ENCODE peak calls at places on chromosomes 16 and 17, in four cellular contexts. S, H, Z and M are unnamed samples.

GRCh38 chr17:82350182-82351030 is 8.6 kb upstream of the TEX19 start:
- DNase-seq in S (peak; percentile 56), Z (peak; percentile 58), H (no peak), M (no peak)

GRCh38 chr17:4968916-4969550 is 1.4 kb upstream of the SPAG7 start:
- DNase-seq in Z (no peak), H (no peak), S (no peak), M (no peak)

GRCh38 chr17:3982541-3983017 is 18.3 kb upstream of the ATP2A3 start:
- DNase-seq in S (no peak), Z (no peak), H (no peak), M (no peak)

GRCh38 chr17:17785407-17785806 is 51.4 kb downstream of the SREBF1 start:
- DNase-seq in S (no peak), Z (no peak), H (no peak), M (no peak)

GRCh38 chr17:78474631-78475146 is 96.2 kb downstream of the PGS1 start:
- DNase-seq in H (no peak), S (no peak), Z (peak; percentile 58), M (no peak)

GRCh38 chr17:2043785-2044184 is 2.0 kb downstream of the OVCA2 start:
- DNase-seq in H (no peak), Z (no peak), S (no peak), M (no peak)

GRCh38 chr16:48536600-48537200 is 73.3 kb downstream of the N4BP1 start:
- DNase-seq in S (no peak), Z (no peak), H (no peak), M (no peak)

GRCh38 chr17:54901230-54901847 is 687 bp downstream of the TOM1L1 start:
- DNase-seq in Z (peak; percentile 28), H (no peak), S (peak; percentile 48), M (no peak)

GRCh38 chr17:2227025-2227699 is 76.4 kb downstream of the SMG6 start:
- DNase-seq in S (no peak), Z (no peak), H (no peak), M (no peak)

GRCh38 chr16:85912271-85912974 is 13.5 kb downstream of the IRF8 start:
- DNase-seq in H (no peak), Z (peak; percentile 43), S (no peak), M (no peak)

GRCh38 chr17:66968916-66969315 is 4.4 kb downstream of the CACNG4 start:
- DNase-seq in H (peak; percentile 71), S (no peak), Z (no peak), M (no peak)

GRCh38 chr17:66971249-66971648 is 6.7 kb downstream of the CACNG4 start:
- DNase-seq in Z (no peak), H (no peak), S (no peak), M (no peak)

GRCh38 chr17:66970140-66970539 is 5.6 kb downstream of the CACNG4 start:
- DNase-seq in S (no peak), H (no peak), Z (no peak), M (no peak)

GRCh38 chr17:66970797-66971196 is 6.3 kb downstream of the CACNG4 start:
- DNase-seq in Z (no peak), S (no peak), H (no peak), M (no peak)

GRCh38 chr17:66971730-66972441 is 7.4 kb downstream of the CACNG4 start:
- DNase-seq in S (no peak), Z (no peak), H (no peak), M (no peak)
- TF ChIP-seq POLR2AphosphoS5 in S (no peak), Z (no peak), H (no peak), M (no peak)

GRCh38 chr17:7038025-7038862 is 2.4 kb downstream of the SLC16A13 start:
- DNase-seq in Z (no peak), H (no peak), S (no peak), M (no peak)
- TF ChIP-seq CTCF in Z (no peak), H (no peak), S (no peak), M (no peak)

GRCh38 chr17:28335959-28336871 is 654 bp downstream of the TNFAIP1 start:
- DNase-seq in S (peak; percentile 75), H (peak; percentile 34), Z (peak; percentile 64), M (peak; percentile 76)
- TF ChIP-seq POLR2AphosphoS5 in S (no peak), H (peak; percentile 58), Z (peak; percentile 30), M (no peak)

DNA sequence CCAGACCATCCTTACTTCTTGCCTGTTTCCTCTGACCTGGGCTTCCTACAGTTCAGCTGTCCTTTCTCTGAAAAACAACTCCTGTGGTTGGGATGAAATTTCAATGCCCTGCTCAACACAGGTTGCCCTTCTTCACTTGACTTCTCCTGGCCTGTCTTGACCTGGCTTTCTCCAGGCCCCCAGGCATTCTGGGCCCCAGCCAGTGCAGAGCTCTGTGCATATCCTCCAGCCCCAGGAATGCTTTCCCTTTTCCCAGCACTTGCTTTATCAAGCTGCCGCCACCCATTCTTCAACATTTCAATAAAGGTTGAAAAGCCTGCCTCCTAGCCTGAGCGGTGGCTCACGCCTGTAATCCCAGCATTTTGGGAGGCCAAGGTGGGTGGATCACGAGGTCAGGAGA is 10.7 kb downstream of the ODAD4 start:
- DNase-seq in S (no peak), Z (no peak), H (no peak), M (no peak)
- TF ChIP-seq CTCF in S (no peak), Z (no peak), H (no peak), M (no peak)

DNA sequence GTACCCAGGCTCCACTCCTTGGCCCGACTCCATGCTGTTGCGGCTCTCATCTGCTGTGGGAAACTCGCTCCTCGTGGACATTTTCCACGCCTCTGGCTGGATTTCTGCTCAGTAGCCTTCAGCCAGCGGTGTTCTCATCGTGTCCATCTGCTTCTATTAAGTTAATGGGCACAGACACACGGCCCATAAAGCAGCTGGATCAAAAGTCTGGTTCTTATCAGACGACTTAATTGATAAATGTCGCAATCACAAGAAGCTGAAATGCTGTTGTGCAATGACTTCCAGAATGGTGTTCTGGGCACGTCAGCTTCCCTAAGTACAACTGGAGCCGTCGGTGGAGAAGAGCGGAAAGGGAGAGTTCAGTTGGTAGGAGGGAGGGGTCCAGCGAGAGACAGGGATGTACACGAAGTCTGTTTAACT is 211.7 kb upstream of the CHMP6 start:
- DNase-seq in H (no peak), S (no peak), Z (no peak), M (peak; percentile 45)
- TF ChIP-seq POLR2AphosphoS5 in H (no peak), S (no peak), Z (peak; percentile 71), M (peak; percentile 54)